ENCODE peak calls at places on chromosome 3, in seven cellular contexts. K is caudate nucleus; V is NCI-H1092; P is SK-MEL-5; G is activated CD8-positive, alpha-beta memory T cell treated with anti-CD3 and anti-CD28 coated beads, Interleukin-2, amount 50 U/mL, for 48 hours; L is HCT116; E is naive thymus-derived CD8-positive, alpha-beta T cell. U is an unnamed sample.

GRCh38 chr3:146065573-146066006 is 95.4 kb downstream of the PLOD2 start:
- DNase-seq in K (peak), V (no peak), P (peak), G (no peak), L (peak), E (peak), U (no peak)

GRCh38 chr3:159859424-159859823 is 129.2 kb upstream of the IL12A start:
- DNase-seq in K (no peak), V (no peak), P (no peak), G (no peak), L (no peak), E (no peak), U (no peak)

GRCh38 chr3:112090899-112091586 is 4.9 kb downstream of the C3orf52 start:
- DNase-seq in K (no peak), V (no peak), P (no peak), G (no peak), L (no peak), E (no peak), U (no peak)

GRCh38 chr3:144053121-144053520 is 81.5 kb downstream of the DIPK2A start:
- DNase-seq in K (no peak), V (no peak), P (no peak), G (no peak), L (no peak), E (no peak), U (no peak)

GRCh38 chr3:48558446-48559134 is 2.0 kb upstream of the PFKFB4 start:
- DNase-seq in K (no peak), V (no peak), P (no peak), G (no peak), L (no peak), E (no peak), U (no peak)

GRCh38 chr3:100274361-100274760 is 13.6 kb downstream of the TBC1D23 start:
- DNase-seq in K (no peak), V (no peak), P (no peak), G (no peak), L (no peak), E (no peak), U (no peak)

GRCh38 chr3:3191675-3192480 is 12.4 kb upstream of the CRBN start:
- DNase-seq in K (no peak), V (no peak), P (no peak), G (no peak), L (no peak), E (peak), U (no peak)

GRCh38 chr3:113002033-113002432 is 11.2 kb downstream of the GTPBP8 start:
- DNase-seq in K (no peak), V (no peak), P (no peak), G (no peak), L (no peak), E (no peak), U (no peak)

GRCh38 chr3:48919215-48920138 is 835 bp downstream of the ARIH2 start:
- DNase-seq in K (no peak), V (no peak), P (peak), G (peak), L (peak), E (peak), U (no peak)

GRCh38 chr3:42014443-42014945 is 52.6 kb upstream of the ULK4 start:
- DNase-seq in K (no peak), V (no peak), P (no peak), G (no peak), L (no peak), E (no peak), U (no peak)

GRCh38 chr3:143234521-143234920 is 115.0 kb downstream of the CHST2 start:
- DNase-seq in K (no peak), V (no peak), P (no peak), G (no peak), L (no peak), E (no peak), U (no peak)

GRCh38 chr3:177211503-177212277 is 14.4 kb upstream of the TBL1XR1 start:
- DNase-seq in K (no peak), V (peak), P (no peak), G (no peak), L (no peak), E (no peak), U (no peak)

GRCh38 chr3:96182756-96183155 is 631.6 kb upstream of the EPHA6 start:
- DNase-seq in K (no peak), V (no peak), P (no peak), G (no peak), L (no peak), E (no peak), U (no peak)

GRCh38 chr3:68893600-68894239 is 38.6 kb downstream of the TAFA4 start:
- DNase-seq in K (no peak), V (peak), P (peak), G (no peak), L (no peak), E (peak), U (no peak)

GRCh38 chr3:113339616-113340244 is 101.6 kb downstream of the CFAP44 start:
- DNase-seq in K (no peak), V (no peak), P (peak), G (no peak), L (no peak), E (no peak), U (no peak)

U was measured in anterior cingulate cortex.